ENCODE peak calls at places on chromosomes 4 and X, in four cellular contexts. One of them, this sample, is unnamed.

GRCh38 chrX:39984191-39984956 is 113.4 kb downstream of the BCOR start:
- DNase-seq in IMR-90: peak
- DNase-seq in GM12878: peak
- DNase-seq in K562: peak
- DNase-seq in this sample: no peak

GRCh38 chr4:75107703-75108612 is 175.0 kb downstream of the PARM1 start:
- DNase-seq in IMR-90: no peak
- DNase-seq in GM12878: no peak
- DNase-seq in K562: no peak
- DNase-seq in this sample: no peak

GRCh38 chr4:182213024-182213423 is 30.2 kb upstream of the TENM3 start:
- DNase-seq in IMR-90: peak
- DNase-seq in GM12878: no peak
- DNase-seq in K562: no peak
- DNase-seq in this sample: no peak

GRCh38 chr4:3657917-3658913 is 108.0 kb upstream of the ADRA2C start:
- DNase-seq in IMR-90: peak
- DNase-seq in GM12878: no peak
- DNase-seq in K562: no peak
- DNase-seq in this sample: no peak

GRCh38 chrX:3939967-3940610 is 226.6 kb upstream of the PRKX start:
- DNase-seq in IMR-90: peak
- DNase-seq in GM12878: no peak
- DNase-seq in K562: peak
- DNase-seq in this sample: peak

GRCh38 chr4:153799708-153800074 is 10.8 kb upstream of the SFRP2 start:
- DNase-seq in IMR-90: no peak
- DNase-seq in GM12878: no peak
- DNase-seq in K562: peak
- DNase-seq in this sample: no peak

GRCh38 chrX:132216283-132216682 is 3.0 kb downstream of the RAP2C start:
- DNase-seq in IMR-90: no peak
- DNase-seq in GM12878: no peak
- DNase-seq in K562: peak
- DNase-seq in this sample: no peak

GRCh38 chr4:3365871-3366842 is 73.3 kb downstream of the RGS12 start:
- DNase-seq in IMR-90: no peak
- DNase-seq in GM12878: no peak
- DNase-seq in K562: no peak
- DNase-seq in this sample: no peak

GRCh38 chr4:167717495-167717894 is 374.8 kb upstream of the ANXA10 start:
- DNase-seq in IMR-90: no peak
- DNase-seq in GM12878: no peak
- DNase-seq in K562: no peak
- DNase-seq in this sample: no peak

DNA sequence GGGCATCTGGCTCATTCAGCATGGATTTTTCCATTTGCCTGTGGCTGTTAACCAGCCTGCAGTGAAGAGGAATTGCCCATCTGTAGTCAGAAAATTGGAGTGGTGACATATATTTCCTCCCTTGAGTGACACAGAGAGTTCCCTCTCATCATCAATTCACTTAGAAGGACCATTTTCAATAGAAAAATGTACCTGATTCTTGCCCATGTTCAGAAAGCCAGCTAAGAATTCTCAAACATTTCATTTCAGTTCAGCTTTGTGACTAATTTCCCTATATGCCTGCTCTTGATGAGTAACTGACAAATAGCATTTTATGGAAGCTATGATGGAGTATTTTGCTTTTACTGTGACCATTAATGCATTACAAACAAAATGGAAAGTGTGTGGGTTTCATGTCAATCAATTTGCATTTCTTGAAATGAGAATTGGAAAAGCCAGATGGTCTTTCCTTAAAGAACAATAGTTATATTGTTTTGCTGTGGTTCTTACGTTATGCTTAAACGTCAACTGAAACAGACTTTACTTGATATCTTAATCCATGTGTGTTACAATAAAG is 155.9 kb downstream of the NWD2 start:
- DNase-seq in IMR-90: no peak
- DNase-seq in GM12878: peak
- DNase-seq in K562: no peak
- DNase-seq in this sample: no peak
- TF ChIP-seq FOS in IMR-90: no peak
- TF ChIP-seq FOS in GM12878: no peak
- TF ChIP-seq FOS in K562: no peak
- TF ChIP-seq FOS in this sample: no peak

GRCh38 chr4:186514271-186514950 is 41.0 kb downstream of the MTNR1A start:
- DNase-seq in IMR-90: peak
- DNase-seq in GM12878: no peak
- DNase-seq in K562: no peak
- DNase-seq in this sample: no peak
- TF ChIP-seq FOS in IMR-90: no peak
- TF ChIP-seq FOS in GM12878: no peak
- TF ChIP-seq FOS in K562: no peak
- TF ChIP-seq FOS in this sample: no peak

GRCh38 chr4:140928880-140929279 is 172.7 kb upstream of the TBC1D9 start:
- DNase-seq in IMR-90: no peak
- DNase-seq in GM12878: no peak
- DNase-seq in K562: no peak
- DNase-seq in this sample: no peak

GRCh38 chr4:140925417-140925816 is 169.2 kb upstream of the TBC1D9 start:
- DNase-seq in IMR-90: no peak
- DNase-seq in GM12878: no peak
- DNase-seq in K562: no peak
- DNase-seq in this sample: no peak

GRCh38 chr4:140930556-140930955 is 174.4 kb upstream of the TBC1D9 start:
- DNase-seq in IMR-90: no peak
- DNase-seq in GM12878: no peak
- DNase-seq in K562: no peak
- DNase-seq in this sample: no peak

GRCh38 chr4:140924761-140925392 is 168.7 kb upstream of the TBC1D9 start:
- DNase-seq in IMR-90: no peak
- DNase-seq in GM12878: no peak
- DNase-seq in K562: no peak
- DNase-seq in this sample: no peak

DNA sequence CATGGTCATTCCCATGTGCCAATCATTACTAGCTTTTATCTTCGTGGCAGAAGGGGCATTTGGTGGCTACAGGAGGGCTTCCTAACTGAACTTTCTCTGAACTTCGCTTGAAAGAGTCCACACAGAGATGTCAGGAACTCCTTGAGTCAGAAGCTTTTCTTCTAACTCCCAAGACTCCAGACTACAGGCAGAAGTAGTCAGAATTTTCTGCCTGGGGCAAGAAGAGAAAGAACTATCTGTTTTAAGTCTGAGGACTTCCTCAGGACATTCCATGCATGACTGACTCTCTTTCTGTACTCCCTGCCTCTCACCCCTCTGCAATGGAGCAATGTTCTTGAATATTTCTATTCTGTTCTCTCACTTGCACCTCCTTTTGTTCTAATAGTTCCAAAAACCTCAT is 170.5 kb upstream of the TBC1D9 start:
- DNase-seq in IMR-90: peak
- DNase-seq in GM12878: no peak
- DNase-seq in K562: no peak
- DNase-seq in this sample: no peak
- TF ChIP-seq FOS in IMR-90: no peak
- TF ChIP-seq FOS in GM12878: no peak
- TF ChIP-seq FOS in K562: no peak
- TF ChIP-seq FOS in this sample: no peak

GRCh38 chrX:65697915-65698796 is 30.7 kb downstream of the MSN start:
- DNase-seq in IMR-90: no peak
- DNase-seq in GM12878: peak
- DNase-seq in K562: peak
- DNase-seq in this sample: peak
- TF ChIP-seq FOS in IMR-90: no peak
- TF ChIP-seq FOS in GM12878: no peak
- TF ChIP-seq FOS in K562: no peak
- TF ChIP-seq FOS in this sample: no peak